ENCODE peak calls at places on chromosome 11, in six cellular contexts. V, R, Z, P, T and J are unnamed samples.

GRCh38 chr11:78795862-78796261 is 221.2 kb upstream of the NARS2 start:
- DNase-seq in V (no peak), R (no peak), Z (no peak), P (no peak), T (no peak), J (no peak)

GRCh38 chr11:80638296-80638695 is 1197.5 kb upstream of the TENM4 start:
- DNase-seq in V (no peak), R (no peak), Z (no peak), P (no peak), T (no peak), J (no peak)

GRCh38 chr11:74134661-74135515 is 35.9 kb downstream of the C2CD3 start:
- DNase-seq in V (no peak), R (no peak), Z (no peak), P (no peak), T (no peak), J (no peak)

GRCh38 chr11:16993495-16993894 is 20.7 kb downstream of the PLEKHA7 start:
- DNase-seq in V (no peak), R (no peak), Z (no peak), P (no peak), T (no peak), J (no peak)

GRCh38 chr11:85170184-85170583 is 457.0 kb downstream of the DLG2 start:
- DNase-seq in V (no peak), R (no peak), Z (no peak), P (no peak), T (no peak), J (no peak)

GRCh38 chr11:46380340-46381045 is 976 bp upstream of the MDK start:
- DNase-seq in V (peak; percentile 78), R (peak; percentile 74), Z (peak; percentile 92), P (peak; percentile 87), T (no peak), J (peak; percentile 85)

GRCh38 chr11:70737816-70738630 is 339.7 kb downstream of the CTTN start:
- DNase-seq in V (no peak), R (no peak), Z (no peak), P (no peak), T (no peak), J (no peak)

GRCh38 chr11:86954288-86955110 is 696 bp downstream of the FZD4 start:
- DNase-seq in V (no peak), R (peak; percentile 85), Z (no peak), P (peak; percentile 63), T (no peak), J (peak; percentile 61)

GRCh38 chr11:17585911-17586695 is 39.0 kb downstream of the OTOG start:
- DNase-seq in V (no peak), R (no peak), Z (no peak), P (no peak), T (peak; percentile 30), J (no peak)

GRCh38 chr11:119863811-119864601 is 135.0 kb upstream of the NECTIN1 start:
- DNase-seq in V (no peak), R (no peak), Z (peak; percentile 38), P (no peak), T (no peak), J (no peak)

GRCh38 chr11:8382436-8383053 is 118.9 kb upstream of the LMO1 start:
- DNase-seq in V (no peak), R (no peak), Z (no peak), P (no peak), T (no peak), J (no peak)

GRCh38 chr11:60929774-60930173 is 5.5 kb downstream of the TMEM132A start:
- DNase-seq in V (no peak), R (no peak), Z (no peak), P (no peak), T (no peak), J (no peak)

GRCh38 chr11:1469911-1470680 is 16.5 kb downstream of the MOB2 start:
- DNase-seq in V (no peak), R (peak; percentile 5), Z (peak; percentile 70), P (peak; percentile 35), T (no peak), J (no peak)

GRCh38 chr11:105027671-105028070 is 4.7 kb upstream of the CASP5 start:
- DNase-seq in V (no peak), R (no peak), Z (no peak), P (no peak), T (no peak), J (no peak)

GRCh38 chr11:32434116-32434386 is 1.3 kb downstream of the WT1 start:
- DNase-seq in V (no peak), R (no peak), Z (no peak), P (no peak), T (no peak), J (no peak)

GRCh38 chr11:32431657-32432056 is 3.7 kb downstream of the WT1 start:
- DNase-seq in V (no peak), R (no peak), Z (no peak), P (no peak), T (no peak), J (no peak)

GRCh38 chr11:32433249-32434115 is 1.9 kb downstream of the WT1 start:
- DNase-seq in V (no peak), R (no peak), Z (peak; percentile 61), P (peak; percentile 62), T (no peak), J (no peak)

GRCh38 chr11:32434387-32435151 is 770 bp downstream of the WT1 start:
- DNase-seq in V (peak; percentile 5), R (no peak), Z (peak; percentile 71), P (peak; percentile 81), T (no peak), J (no peak)

DNA sequence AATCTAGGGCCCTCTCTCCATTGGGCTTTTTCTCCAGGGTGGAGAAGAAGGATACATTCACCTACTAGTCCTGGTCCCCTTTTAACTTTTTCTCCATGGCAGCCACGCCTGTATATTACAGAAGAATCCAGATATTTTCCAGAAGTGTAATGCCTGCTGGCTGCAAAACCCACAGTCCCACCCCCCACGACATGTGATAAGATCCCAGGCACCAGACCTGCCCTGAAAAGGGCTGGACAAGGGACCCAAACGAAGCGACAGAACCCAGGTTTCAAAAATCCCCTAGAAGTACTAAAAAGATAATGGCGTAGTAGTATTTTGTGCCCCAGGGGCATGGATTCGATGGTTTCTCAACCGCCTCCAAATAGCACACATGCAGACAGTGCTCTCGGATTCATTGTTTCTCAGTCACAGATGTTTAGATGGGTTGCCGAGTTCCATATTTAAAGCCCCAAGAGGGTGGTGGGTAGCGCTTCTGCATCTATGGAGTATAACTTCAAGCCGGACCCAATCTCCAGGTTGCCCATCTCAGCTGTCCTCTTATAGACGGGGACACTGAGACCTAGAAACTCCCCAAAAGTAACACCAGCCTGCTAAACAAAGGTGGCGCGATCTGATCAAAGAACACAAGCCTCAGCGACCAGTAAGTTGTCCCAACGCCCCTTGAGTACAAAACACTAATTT is 2.6 kb downstream of the WT1 start:
- DNase-seq in V (no peak), R (no peak), Z (no peak), P (no peak), T (no peak), J (no peak)
- H3K27ac ChIP-seq in V (no peak overlapping the region), R (no peak overlapping the region), Z (peak overlapping the region; percentile 84), P (peak overlapping the region; percentile 89), T (no peak overlapping the region), J (no peak overlapping the region)

GRCh38 chr11:35709386-35709785 is 46.8 kb downstream of the TRIM44 start:
- DNase-seq in V (no peak), R (peak; percentile 12), Z (no peak), P (no peak), T (no peak), J (no peak)

GRCh38 chr11:35712533-35712932 is 50.0 kb downstream of the TRIM44 start:
- DNase-seq in V (no peak), R (no peak), Z (no peak), P (no peak), T (no peak), J (no peak)

GRCh38 chr11:35711924-35712323 is 49.3 kb downstream of the TRIM44 start:
- DNase-seq in V (no peak), R (peak; percentile 10), Z (no peak), P (no peak), T (no peak), J (no peak)

GRCh38 chr11:35714882-35715612 is 52.5 kb downstream of the TRIM44 start:
- DNase-seq in V (no peak), R (no peak), Z (no peak), P (no peak), T (no peak), J (no peak)

DNA sequence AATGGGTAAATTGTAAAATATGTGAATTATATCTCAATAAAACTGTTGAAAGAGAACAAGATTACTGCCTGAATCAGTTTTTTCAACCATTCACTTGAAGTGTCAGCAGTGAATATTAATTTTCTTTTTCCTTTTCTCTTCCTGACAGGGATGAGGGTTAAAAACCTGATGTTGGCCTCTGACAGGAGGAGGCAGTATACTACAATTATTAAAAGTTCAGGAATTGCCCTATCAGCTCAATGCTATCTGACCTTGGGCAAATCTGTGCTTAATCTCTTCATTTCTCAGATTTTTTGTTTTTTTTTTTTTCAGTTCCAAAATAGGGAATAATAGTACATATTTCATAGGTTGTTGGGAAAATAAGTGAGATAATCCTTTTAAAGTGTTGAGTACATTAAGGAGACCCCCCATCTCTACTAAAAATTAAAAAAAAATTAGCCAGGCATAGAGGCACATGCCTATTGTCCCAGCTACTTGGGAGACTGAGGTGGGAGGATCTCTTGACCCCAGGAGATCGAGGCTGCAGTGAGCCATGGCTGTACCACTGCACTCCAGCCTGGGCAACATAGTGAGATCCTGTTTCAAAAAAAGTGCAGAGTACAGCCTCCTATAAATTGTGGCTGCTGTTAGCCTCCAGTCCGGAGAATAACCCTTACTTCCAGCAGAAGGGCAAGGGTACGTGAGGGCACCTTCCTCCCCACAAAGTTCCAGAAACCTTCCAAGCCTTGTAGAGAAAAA is 48.8 kb downstream of the TRIM44 start:
- DNase-seq in V (no peak), R (no peak), Z (no peak), P (no peak), T (no peak), J (no peak)
- TF ChIP-seq CTCF in V (no peak), R (peak; percentile 51), Z (peak; percentile 23), P (no peak), T (no peak), J (peak; percentile 54)

GRCh38 chr11:66336234-66337102 is at the start of gene RIN1:
- DNase-seq in V (peak; percentile 89), R (peak; percentile 56), Z (peak; percentile 87), P (peak; percentile 73), T (no peak), J (peak; percentile 70)
- TF ChIP-seq POLR2A in V (peak; percentile 29), R (peak; percentile 52), Z (no peak), P (no peak), T (peak; percentile 20), J (no peak)

DNA sequence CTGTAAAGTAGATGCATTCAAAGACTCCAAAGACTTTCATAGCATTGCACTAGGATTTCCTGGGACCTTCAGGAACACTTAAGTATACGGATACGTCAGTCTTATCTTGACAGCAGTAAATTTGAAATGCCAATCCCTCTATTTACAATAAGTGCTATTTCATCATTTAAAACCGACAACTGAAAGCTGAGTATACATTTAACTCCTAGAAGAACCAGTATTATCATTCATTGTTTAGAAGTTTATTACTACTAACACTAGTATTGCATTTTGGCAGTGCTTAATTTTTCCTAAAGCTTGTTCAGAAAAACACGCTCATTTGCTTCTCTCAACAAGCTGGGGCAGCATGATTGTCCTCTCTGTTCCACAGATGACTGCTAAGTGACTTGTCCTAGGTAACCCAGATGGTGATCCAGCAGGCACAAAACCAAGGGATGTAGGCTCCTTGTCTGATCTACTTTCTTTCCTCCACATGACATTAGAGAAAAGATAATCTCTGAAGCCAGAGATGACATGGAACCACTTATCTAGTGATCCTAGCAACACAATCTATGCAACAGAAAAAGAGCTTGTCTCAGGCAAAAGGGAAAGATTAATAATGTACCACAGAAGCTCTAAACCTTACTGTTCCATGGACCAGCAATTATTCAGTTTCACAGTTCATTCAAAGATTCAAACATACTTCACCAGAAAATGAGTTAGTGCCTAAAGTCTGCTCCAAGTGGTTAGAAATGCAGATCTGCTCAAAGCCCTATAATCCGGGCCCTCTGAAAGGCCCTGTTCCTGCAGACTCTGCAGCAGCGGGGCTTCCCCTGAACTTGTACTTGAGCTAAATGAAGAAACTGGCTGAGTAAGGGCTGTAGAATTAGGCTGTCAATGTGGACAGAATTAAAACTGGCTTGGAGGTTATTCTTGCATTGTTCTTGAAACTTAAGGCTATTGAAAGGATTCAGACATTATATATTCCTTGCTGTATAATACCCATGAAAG is 5.2 kb downstream of the MAML2 start:
- DNase-seq in V (no peak), R (no peak), Z (peak; percentile 80), P (no peak), T (no peak), J (no peak)
- H3K27ac ChIP-seq in V (peak overlapping the region; percentile 5), R (peak overlapping the region; percentile 76), Z (peak overlapping the region; percentile 85), P (no peak overlapping the region), T (peak overlapping the region; percentile 96), J (no peak overlapping the region)